ENCODE peak calls at places on chromosome 1, in five cellular contexts. One of them, this sample, is unnamed.

GRCh38 chr1:12143631-12144155 is 23.1 kb upstream of the TNFRSF1B start:
- DNase-seq in AG04450: peak; percentile 94
- DNase-seq in osteoblast: peak; percentile 98
- DNase-seq in right cardiac atrium: peak; percentile 90
- DNase-seq in H7: no peak
- DNase-seq in this sample: peak; percentile 69

GRCh38 chr1:245742891-245743290 is 588.1 kb downstream of the KIF26B start:
- DNase-seq in AG04450: no peak
- DNase-seq in osteoblast: peak; percentile 35
- DNase-seq in right cardiac atrium: no peak
- DNase-seq in H7: no peak
- DNase-seq in this sample: no peak

GRCh38 chr1:15103906-15104305 is 49.6 kb upstream of the TMEM51 start:
- DNase-seq in AG04450: no peak
- DNase-seq in osteoblast: no peak
- DNase-seq in right cardiac atrium: no peak
- DNase-seq in H7: no peak
- DNase-seq in this sample: no peak

GRCh38 chr1:53275566-53275965 is 37.2 kb upstream of the MAGOH start:
- DNase-seq in AG04450: no peak
- DNase-seq in osteoblast: peak; percentile 71
- DNase-seq in right cardiac atrium: no peak
- DNase-seq in H7: no peak
- DNase-seq in this sample: no peak

GRCh38 chr1:150162862-150163706 is 13.4 kb downstream of the PLEKHO1 start:
- DNase-seq in AG04450: peak; percentile 99
- DNase-seq in osteoblast: peak; percentile 98
- DNase-seq in right cardiac atrium: peak; percentile 91
- DNase-seq in H7: peak; percentile 90
- DNase-seq in this sample: peak; percentile 96

GRCh38 chr1:58577676-58578073 is 623 bp upstream of the TACSTD2 start:
- DNase-seq in AG04450: no peak
- DNase-seq in osteoblast: no peak
- DNase-seq in right cardiac atrium: no peak
- DNase-seq in H7: no peak
- DNase-seq in this sample: no peak

GRCh38 chr1:55284856-55285255 is 69.7 kb upstream of the USP24 start:
- DNase-seq in AG04450: peak; percentile 27
- DNase-seq in osteoblast: peak; percentile 25
- DNase-seq in right cardiac atrium: no peak
- DNase-seq in H7: peak; percentile 23
- DNase-seq in this sample: peak; percentile 22

GRCh38 chr1:155976062-155976912 is 2.1 kb downstream of the ARHGEF2 start:
- DNase-seq in AG04450: peak; percentile 54
- DNase-seq in osteoblast: peak; percentile 86
- DNase-seq in right cardiac atrium: peak; percentile 88
- DNase-seq in H7: peak; percentile 92
- DNase-seq in this sample: peak; percentile 35

GRCh38 chr1:160625321-160625720 is 21.5 kb downstream of the SLAMF1 start:
- DNase-seq in AG04450: no peak
- DNase-seq in osteoblast: no peak
- DNase-seq in right cardiac atrium: no peak
- DNase-seq in H7: no peak
- DNase-seq in this sample: no peak

GRCh38 chr1:86618358-86618757 is 71.5 kb downstream of the CLCA4 start:
- DNase-seq in AG04450: no peak
- DNase-seq in osteoblast: no peak
- DNase-seq in right cardiac atrium: no peak
- DNase-seq in H7: no peak
- DNase-seq in this sample: no peak

GRCh38 chr1:16324456-16324890 is 27.8 kb downstream of the FBXO42 start:
- DNase-seq in AG04450: peak; percentile 49
- DNase-seq in osteoblast: peak; percentile 75
- DNase-seq in right cardiac atrium: no peak
- DNase-seq in H7: no peak
- DNase-seq in this sample: peak; percentile 70

GRCh38 chr1:42370876-42371549 is 9.6 kb upstream of the RIMKLA start:
- DNase-seq in AG04450: no peak
- DNase-seq in osteoblast: no peak
- DNase-seq in right cardiac atrium: no peak
- DNase-seq in H7: no peak
- DNase-seq in this sample: no peak

GRCh38 chr1:26618561-26618960 is 77.3 kb upstream of the ARID1A start:
- DNase-seq in AG04450: no peak
- DNase-seq in osteoblast: no peak
- DNase-seq in right cardiac atrium: no peak
- DNase-seq in H7: no peak
- DNase-seq in this sample: no peak

GRCh38 chr1:241998412-241998921 is 431 bp downstream of the MAP1LC3C start:
- DNase-seq in AG04450: peak; percentile 38
- DNase-seq in osteoblast: peak; percentile 75
- DNase-seq in right cardiac atrium: peak; percentile 90
- DNase-seq in H7: peak; percentile 83
- DNase-seq in this sample: peak; percentile 47

GRCh38 chr1:2108213-2108876 is 58.1 kb downstream of the PRKCZ start:
- DNase-seq in AG04450: peak; percentile 16
- DNase-seq in osteoblast: peak; percentile 98
- DNase-seq in right cardiac atrium: peak; percentile 49
- DNase-seq in H7: peak; percentile 97
- DNase-seq in this sample: no peak

GRCh38 chr1:143672983-143673382 is 298.8 kb downstream of the FAM72C start:
- DNase-seq in AG04450: no peak
- DNase-seq in osteoblast: no peak
- DNase-seq in right cardiac atrium: no peak
- DNase-seq in H7: no peak
- DNase-seq in this sample: no peak

GRCh38 chr1:143666851-143667250 is 304.9 kb downstream of the FAM72C start:
- DNase-seq in AG04450: no peak
- DNase-seq in osteoblast: no peak
- DNase-seq in right cardiac atrium: no peak
- DNase-seq in H7: no peak
- DNase-seq in this sample: no peak

GRCh38 chr1:143665606-143666005 is 306.2 kb downstream of the FAM72C start:
- DNase-seq in AG04450: no peak
- DNase-seq in osteoblast: no peak
- DNase-seq in right cardiac atrium: no peak
- DNase-seq in H7: no peak
- DNase-seq in this sample: no peak

GRCh38 chr1:143667730-143668129 is 304.1 kb downstream of the FAM72C start:
- DNase-seq in AG04450: no peak
- DNase-seq in osteoblast: no peak
- DNase-seq in right cardiac atrium: no peak
- DNase-seq in H7: no peak
- DNase-seq in this sample: no peak
- H3K27me3 ChIP-seq in AG04450: no peaks in the 10 kb centered on the region
- H3K27me3 ChIP-seq in osteoblast: no peaks in the 10 kb centered on the region
- H3K27me3 ChIP-seq in right cardiac atrium: no peaks in the 10 kb centered on the region
- H3K27me3 ChIP-seq in H7: no peaks in the 10 kb centered on the region
- H3K27me3 ChIP-seq in this sample: peaks cover 3% of the 10 kb centered on the region

DNA sequence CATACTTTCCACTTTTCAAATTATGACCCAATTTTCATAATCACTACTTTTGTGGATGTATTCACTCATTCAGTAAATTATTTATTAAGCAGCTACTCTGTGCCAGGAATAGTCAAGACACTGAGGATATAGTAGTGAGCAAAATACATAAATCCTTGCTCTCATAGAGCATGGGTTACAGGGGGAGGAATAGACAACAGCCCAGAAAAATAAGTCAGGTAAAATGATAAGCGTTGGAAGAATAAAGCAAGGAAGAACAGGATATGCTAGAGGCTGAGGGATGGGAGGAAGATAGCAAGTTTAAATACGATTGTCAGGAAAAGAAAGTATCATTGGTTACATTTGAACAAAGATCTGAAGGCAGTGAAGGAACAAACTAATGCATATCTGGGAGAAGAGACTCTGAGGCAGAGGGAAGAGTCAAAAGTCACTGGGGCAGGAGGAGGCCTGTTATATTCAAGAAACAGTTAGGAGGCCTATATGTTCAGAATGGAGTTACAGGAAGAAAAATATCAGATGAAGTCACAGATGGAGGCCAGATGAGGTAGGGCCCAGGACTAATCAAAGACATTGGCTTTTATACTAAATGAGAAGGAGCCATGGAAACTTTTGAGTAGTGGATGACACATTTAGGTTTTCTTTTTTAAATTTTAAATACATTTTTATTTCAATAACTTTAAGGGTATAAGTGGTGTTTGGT is 42.9 kb downstream of the SEC22B start:
- DNase-seq in AG04450: no peak
- DNase-seq in osteoblast: no peak
- DNase-seq in right cardiac atrium: no peak
- DNase-seq in H7: no peak
- DNase-seq in this sample: no peak
- H3K27me3 ChIP-seq in AG04450: no peaks in the 10 kb centered on the region
- H3K27me3 ChIP-seq in osteoblast: no peaks in the 10 kb centered on the region
- H3K27me3 ChIP-seq in right cardiac atrium: no peaks in the 10 kb centered on the region
- H3K27me3 ChIP-seq in H7: peaks cover 6% of the 10 kb centered on the region
- H3K27me3 ChIP-seq in this sample: no peaks in the 10 kb centered on the region

DNA sequence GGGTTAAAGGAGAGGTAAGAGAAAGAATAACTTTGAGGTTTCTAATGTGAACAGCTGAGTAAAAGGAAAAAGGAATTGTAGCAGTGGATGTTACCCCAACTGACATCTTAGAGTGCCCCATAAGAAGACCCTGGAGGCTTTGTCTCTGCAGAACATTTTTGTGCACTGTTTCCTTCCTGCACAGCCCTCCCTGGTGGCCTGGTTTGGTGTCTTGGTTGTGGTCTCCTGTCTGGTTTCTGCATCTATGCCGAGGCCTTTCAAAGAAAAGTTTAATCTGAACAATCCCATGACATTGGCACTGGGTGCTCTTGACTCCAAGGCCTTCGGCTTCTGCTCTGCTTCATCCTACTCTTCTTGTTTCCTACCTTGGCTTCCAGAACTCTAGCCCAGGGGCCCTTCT is 57.8 kb downstream of the RHOU start:
- DNase-seq in AG04450: no peak
- DNase-seq in osteoblast: no peak
- DNase-seq in right cardiac atrium: no peak
- DNase-seq in H7: no peak
- DNase-seq in this sample: no peak
- H3K27me3 ChIP-seq in AG04450: peaks cover 15% of the 10 kb centered on the region
- H3K27me3 ChIP-seq in osteoblast: no peaks in the 10 kb centered on the region
- H3K27me3 ChIP-seq in right cardiac atrium: no peaks in the 10 kb centered on the region
- H3K27me3 ChIP-seq in H7: no peaks in the 10 kb centered on the region
- H3K27me3 ChIP-seq in this sample: peaks cover 15% of the 10 kb centered on the region

GRCh38 chr1:204678721-204679455 is 6.7 kb downstream of the LRRN2 start:
- DNase-seq in AG04450: no peak
- DNase-seq in osteoblast: peak; percentile 89
- DNase-seq in right cardiac atrium: no peak
- DNase-seq in H7: no peak
- DNase-seq in this sample: no peak
- H3K27me3 ChIP-seq in AG04450: peaks cover 28% of the 10 kb centered on the region
- H3K27me3 ChIP-seq in osteoblast: peaks cover 48% of the 10 kb centered on the region
- H3K27me3 ChIP-seq in right cardiac atrium: no peaks in the 10 kb centered on the region
- H3K27me3 ChIP-seq in H7: peaks cover under 1% of the 10 kb centered on the region
- H3K27me3 ChIP-seq in this sample: peaks cover 45% of the 10 kb centered on the region

DNA sequence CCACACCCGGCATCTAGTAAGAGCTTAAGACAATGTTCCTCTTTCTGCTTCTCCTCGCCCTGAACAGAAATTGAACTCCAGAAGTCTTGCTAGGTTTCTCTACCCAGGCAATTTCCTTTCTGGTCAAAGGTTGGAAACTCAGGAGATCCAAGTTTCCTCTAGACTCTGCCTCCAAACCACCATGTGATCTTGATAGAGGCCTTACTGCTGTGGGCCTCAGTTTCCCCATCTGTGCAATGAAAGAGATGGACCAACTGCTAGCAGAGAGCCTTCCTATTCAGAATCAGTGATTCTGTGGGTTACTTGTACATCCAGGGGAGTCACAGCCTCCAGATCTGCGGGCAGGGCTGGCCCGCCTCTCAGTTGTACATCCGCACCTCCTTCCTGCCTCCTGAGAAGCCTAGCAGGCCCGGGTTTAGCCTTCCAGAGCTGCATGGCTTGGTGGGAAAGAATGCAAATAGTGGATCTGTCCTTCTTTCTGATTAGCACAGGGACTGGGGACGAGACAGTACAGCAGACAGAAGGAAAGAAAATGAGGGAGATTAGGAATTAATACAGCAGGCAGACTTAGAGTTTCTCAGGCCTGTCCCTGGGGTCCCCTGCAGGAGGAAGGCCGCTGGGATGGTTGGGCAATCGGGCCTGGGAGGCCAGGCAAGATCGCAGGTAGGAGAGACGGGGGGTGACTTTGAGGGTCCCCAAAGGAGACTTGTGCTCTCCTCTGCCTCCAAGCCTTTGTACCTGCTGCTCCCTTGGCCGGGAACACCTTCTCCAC is 83.9 kb downstream of the PAX7 start:
- DNase-seq in AG04450: no peak
- DNase-seq in osteoblast: peak; percentile 84
- DNase-seq in right cardiac atrium: no peak
- DNase-seq in H7: no peak
- DNase-seq in this sample: no peak
- H3K27me3 ChIP-seq in AG04450: peaks cover 22% of the 10 kb centered on the region
- H3K27me3 ChIP-seq in osteoblast: peaks cover 39% of the 10 kb centered on the region
- H3K27me3 ChIP-seq in right cardiac atrium: no peaks in the 10 kb centered on the region
- H3K27me3 ChIP-seq in H7: peaks cover 52% of the 10 kb centered on the region
- H3K27me3 ChIP-seq in this sample: peaks cover 60% of the 10 kb centered on the region

DNA sequence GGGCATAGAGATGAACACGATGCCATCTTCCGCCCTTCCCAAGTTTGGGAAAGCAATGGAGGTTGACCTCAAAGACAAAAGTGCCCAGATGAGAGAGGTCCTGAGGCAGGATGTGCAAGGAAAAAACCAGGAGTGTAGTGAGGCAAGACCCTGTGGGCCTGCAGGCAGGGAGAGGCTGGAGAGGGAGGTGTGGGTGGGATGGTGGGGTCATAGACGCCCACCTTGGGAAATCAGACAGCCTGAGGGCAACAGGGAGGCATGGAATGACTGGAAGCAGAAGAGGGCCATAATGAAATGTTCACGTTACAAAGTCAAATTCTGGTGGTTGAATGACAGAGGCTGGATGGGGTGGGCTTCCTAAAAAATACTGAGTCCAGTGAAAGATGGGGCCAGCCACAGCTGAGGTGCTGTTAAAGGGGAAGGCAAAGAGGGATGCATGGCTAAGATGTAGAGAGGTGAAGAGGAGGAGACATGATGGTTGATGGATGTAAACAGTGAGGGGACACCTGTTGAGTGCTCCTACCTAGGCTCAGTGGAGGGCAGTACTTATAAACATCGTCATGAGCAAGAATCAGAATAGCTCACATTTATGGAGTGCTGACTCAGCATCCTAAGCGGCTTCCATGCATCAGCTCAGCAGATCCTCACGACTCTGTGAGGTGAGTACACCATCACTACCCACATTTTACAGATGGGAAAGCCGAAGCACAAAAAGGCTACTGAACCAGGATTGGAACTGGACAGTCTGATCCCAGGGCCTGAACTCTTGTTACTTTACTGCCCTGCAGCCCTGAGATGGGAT is 42.0 kb downstream of the GRIK3 start:
- DNase-seq in AG04450: no peak
- DNase-seq in osteoblast: no peak
- DNase-seq in right cardiac atrium: no peak
- DNase-seq in H7: no peak
- DNase-seq in this sample: no peak
- H3K27me3 ChIP-seq in AG04450: no peaks in the 10 kb centered on the region
- H3K27me3 ChIP-seq in osteoblast: no peaks in the 10 kb centered on the region
- H3K27me3 ChIP-seq in right cardiac atrium: no peaks in the 10 kb centered on the region
- H3K27me3 ChIP-seq in H7: no peaks in the 10 kb centered on the region
- H3K27me3 ChIP-seq in this sample: no peaks in the 10 kb centered on the region